ENCODE peak calls at places on chromosomes 12 and 14, in ten cellular contexts. O is activated T-helper 1 cell treated with anti-CD3 and anti-CD28 coated beads, Interleukin-12 subunit alpha, Interleukin-12 subunit beta, Interleukin-2, Interleukin-4 antibody, amounts not matched to agents 30 ng/mL and 10 ng/mL and 1 ng/mL, durations not matched to agents 14 hours and 24 hours and 36 hours; L is testis; S is AG09309; J is PC-9; H is transverse colon; E is hypothalamus; V is T-helper 17 cell; A is EL; R is endodermal cell. X is an unnamed sample.

GRCh38 chr12:87982208-87982607 is 47.0 kb downstream of the C12orf50 start:
- DNase-seq in O (no peak), L (no peak), S (no peak), J (no peak), H (no peak), E (no peak), V (no peak), A (peak), R (no peak), X (no peak)

GRCh38 chr12:53235742-53236442 is 3.9 kb upstream of the RARG start:
- DNase-seq in O (no peak), L (no peak), S (no peak), J (no peak), H (no peak), E (no peak), V (no peak), A (no peak), R (peak), X (no peak)

GRCh38 chr12:59689776-59690175 is 93.9 kb downstream of the SLC16A7 start:
- DNase-seq in O (no peak), L (no peak), S (no peak), J (no peak), H (no peak), E (no peak), V (no peak), A (peak), R (no peak), X (no peak)

GRCh38 chr12:107330901-107331431 is 237.6 kb upstream of the CRY1 start:
- DNase-seq in O (no peak), L (no peak), S (no peak), J (peak), H (no peak), E (no peak), V (no peak), A (no peak), R (peak), X (no peak)

GRCh38 chr14:61334197-61334701 is 12.9 kb downstream of the PRKCH start:
- DNase-seq in O (no peak), L (no peak), S (no peak), J (no peak), H (no peak), E (no peak), V (peak), A (no peak), R (peak), X (no peak)

GRCh38 chr14:102215071-102215470 is 75.4 kb downstream of the WDR20 start:
- DNase-seq in O (no peak), L (peak), S (peak), J (no peak), H (no peak), E (peak), V (no peak), A (no peak), R (no peak), X (no peak)

GRCh38 chr14:103138483-103139370 is 15.5 kb downstream of the TNFAIP2 start:
- DNase-seq in O (no peak), L (no peak), S (no peak), J (no peak), H (no peak), E (no peak), V (no peak), A (no peak), R (peak), X (no peak)

GRCh38 chr14:83548061-83548839 is 1981.7 kb upstream of the FLRT2 start:
- DNase-seq in O (no peak), L (no peak), S (no peak), J (no peak), H (no peak), E (no peak), V (no peak), A (peak), R (no peak), X (no peak)

GRCh38 chr12:109440851-109441490 is 36.1 kb downstream of the KCTD10 start:
- DNase-seq in O (no peak), L (no peak), S (no peak), J (no peak), H (no peak), E (no peak), V (no peak), A (no peak), R (no peak), X (no peak)

GRCh38 chr14:65948302-65948701 is 535.8 kb downstream of the FUT8 start:
- DNase-seq in O (no peak), L (no peak), S (no peak), J (no peak), H (no peak), E (no peak), V (no peak), A (no peak), R (no peak), X (no peak)

GRCh38 chr14:52824479-52824878 is 33.1 kb upstream of the GNPNAT1 start:
- DNase-seq in O (no peak), L (no peak), S (no peak), J (no peak), H (no peak), E (no peak), V (no peak), A (peak), R (no peak), X (no peak)

GRCh38 chr14:64919618-64920017 is 5.4 kb downstream of the CHURC1 start:
- DNase-seq in O (no peak), L (no peak), S (no peak), J (no peak), H (no peak), E (no peak), V (no peak), A (no peak), R (no peak), X (no peak)

GRCh38 chr12:58564721-58565120 is 355.6 kb downstream of the LRIG3 start:
- DNase-seq in O (no peak), L (peak), S (no peak), J (no peak), H (no peak), E (no peak), V (no peak), A (peak), R (no peak), X (no peak)

GRCh38 chr14:86357119-86357518 is 827.2 kb downstream of the FLRT2 start:
- DNase-seq in O (no peak), L (no peak), S (no peak), J (no peak), H (no peak), E (no peak), V (no peak), A (no peak), R (no peak), X (no peak)

GRCh38 chr14:70086685-70087379 is 101.9 kb downstream of the SLC8A3 start:
- DNase-seq in O (no peak), L (peak), S (no peak), J (no peak), H (peak), E (no peak), V (no peak), A (peak), R (peak), X (no peak)

GRCh38 chr14:99636487-99636886 is 8.4 kb upstream of the HHIPL1 start:
- DNase-seq in O (no peak), L (no peak), S (no peak), J (no peak), H (no peak), E (no peak), V (no peak), A (no peak), R (no peak), X (no peak)

GRCh38 chr14:51211149-51211548 is 28.9 kb upstream of the TMX1 start:
- DNase-seq in O (no peak), L (no peak), S (no peak), J (no peak), H (no peak), E (no peak), V (no peak), A (no peak), R (no peak), X (no peak)

GRCh38 chr12:48037267-48037915 is 33.1 kb upstream of the COL2A1 start:
- DNase-seq in O (no peak), L (no peak), S (no peak), J (no peak), H (no peak), E (no peak), V (no peak), A (peak), R (peak), X (no peak)

GRCh38 chr14:44606576-44606975 is 99.5 kb upstream of the FSCB start:
- DNase-seq in O (no peak), L (no peak), S (no peak), J (no peak), H (no peak), E (no peak), V (no peak), A (no peak), R (no peak), X (no peak)

GRCh38 chr12:104177336-104177662 is 38.3 kb upstream of the TXNRD1 start:
- DNase-seq in O (no peak), L (no peak), S (no peak), J (no peak), H (no peak), E (no peak), V (no peak), A (no peak), R (no peak), X (no peak)

GRCh38 chr12:71958056-71958455 is 19.4 kb downstream of the TPH2 start:
- DNase-seq in O (no peak), L (no peak), S (no peak), J (peak), H (no peak), E (no peak), V (no peak), A (peak), R (no peak), X (no peak)

GRCh38 chr12:131856366-131857097 is 28.3 kb downstream of the MMP17 start:
- DNase-seq in O (no peak), L (no peak), S (no peak), J (no peak), H (no peak), E (no peak), V (no peak), A (no peak), R (no peak), X (no peak)

GRCh38 chr12:122721057-122721545 is 4.5 kb upstream of the HCAR3 start:
- DNase-seq in O (no peak), L (no peak), S (no peak), J (no peak), H (no peak), E (no peak), V (no peak), A (no peak), R (no peak), X (no peak)

GRCh38 chr12:117986705-117987469 is 18.1 kb upstream of the KSR2 start:
- DNase-seq in O (no peak), L (no peak), S (peak), J (peak), H (no peak), E (no peak), V (no peak), A (peak), R (no peak), X (no peak)

GRCh38 chr14:23078692-23079116 is 16.2 kb downstream of the ACIN1 start:
- DNase-seq in O (no peak), L (peak), S (peak), J (peak), H (peak), E (no peak), V (no peak), A (peak), R (no peak), X (no peak)

GRCh38 chr14:28361486-28361885 is 405.1 kb upstream of the FOXG1 start:
- DNase-seq in O (no peak), L (no peak), S (no peak), J (no peak), H (no peak), E (no peak), V (no peak), A (no peak), R (no peak), X (no peak)

GRCh38 chr12:20528208-20528607 is 159.9 kb downstream of the PDE3A start:
- DNase-seq in O (no peak), L (no peak), S (no peak), J (no peak), H (no peak), E (no peak), V (no peak), A (no peak), R (no peak), X (no peak)

GRCh38 chr12:117119592-117120198 is 20.5 kb upstream of the TESC start:
- DNase-seq in O (peak), L (no peak), S (no peak), J (no peak), H (no peak), E (no peak), V (no peak), A (peak), R (peak), X (peak)

GRCh38 chr12:81835783-81836182 is 76.6 kb upstream of the PPFIA2 start:
- DNase-seq in O (no peak), L (no peak), S (no peak), J (no peak), H (no peak), E (no peak), V (no peak), A (no peak), R (no peak), X (no peak)

GRCh38 chr12:75212072-75212471 is 2.4 kb upstream of the KCNC2 start:
- DNase-seq in O (no peak), L (no peak), S (no peak), J (no peak), H (no peak), E (no peak), V (no peak), A (no peak), R (no peak), X (no peak)

GRCh38 chr12:26744697-26745440 is 88.1 kb downstream of the ITPR2 start:
- DNase-seq in O (no peak), L (no peak), S (no peak), J (no peak), H (no peak), E (no peak), V (no peak), A (no peak), R (no peak), X (no peak)

GRCh38 chr14:74952195-74952665 is 3.2 kb downstream of the PGF start:
- DNase-seq in O (no peak), L (no peak), S (no peak), J (no peak), H (no peak), E (no peak), V (no peak), A (no peak), R (no peak), X (no peak)